ENCODE peak calls at places on chromosomes 13 and 19, in five cellular contexts. A, J, V, N and R are unnamed samples.

GRCh38 chr13:23959231-23959862 is 62.0 kb upstream of the C1QTNF9B start:
- DNase-seq in A (no peak), J (no peak), V (no peak), N (no peak), R (peak; percentile 43)

GRCh38 chr13:79861731-79862130 is 380.8 kb downstream of the NDFIP2 start:
- DNase-seq in A (no peak), J (no peak), V (no peak), N (no peak), R (no peak)

GRCh38 chr13:33262554-33262953 is 23.0 kb downstream of the STARD13 start:
- DNase-seq in A (no peak), J (no peak), V (no peak), N (peak; percentile 34), R (no peak)

GRCh38 chr13:112326821-112327370 is 49.3 kb upstream of the SPACA7 start:
- DNase-seq in A (no peak), J (no peak), V (no peak), N (no peak), R (no peak)

GRCh38 chr13:112838038-112838965 is 130.7 kb upstream of the MCF2L start:
- DNase-seq in A (no peak), J (no peak), V (no peak), N (no peak), R (no peak)

GRCh38 chr19:39390460-39390758 is 497 bp downstream of the PAF1 start:
- DNase-seq in A (no peak), J (no peak), V (no peak), N (no peak), R (no peak)

GRCh38 chr13:41059466-41059865 is 1.8 kb upstream of the WBP4 start:
- DNase-seq in A (no peak), J (no peak), V (no peak), N (no peak), R (peak; percentile 11)

GRCh38 chr19:13162749-13163608 is 12.8 kb downstream of the IER2 start:
- DNase-seq in A (peak; percentile 99), J (peak; percentile 92), V (peak; percentile 94), N (peak; percentile 98), R (peak; percentile 97)

GRCh38 chr19:49468746-49469447 is 5.1 kb upstream of the FLT3LG start:
- DNase-seq in A (peak; percentile 82), J (peak; percentile 79), V (peak; percentile 79), N (no peak), R (no peak)

GRCh38 chr13:42137856-42138537 is 89.5 kb downstream of the DGKH start:
- DNase-seq in A (no peak), J (no peak), V (no peak), N (no peak), R (peak; percentile 71)

GRCh38 chr19:40143612-40144011 is 47.6 kb upstream of the MAP3K10 start:
- DNase-seq in A (no peak), J (no peak), V (no peak), N (no peak), R (no peak)

GRCh38 chr13:28316129-28316528 is 177.8 kb downstream of the PAN3 start:
- DNase-seq in A (no peak), J (no peak), V (no peak), N (peak; percentile 61), R (no peak)

GRCh38 chr13:110593430-110594130 is 21.8 kb upstream of the NAXD start:
- DNase-seq in A (peak; percentile 54), J (no peak), V (peak; percentile 32), N (peak; percentile 65), R (peak; percentile 57)

GRCh38 chr19:9885077-9885552 is 50.0 kb downstream of the PIN1 start:
- DNase-seq in A (no peak), J (no peak), V (no peak), N (no peak), R (peak; percentile 23)

GRCh38 chr19:55116232-55117062 is 990 bp downstream of the PPP1R12C start:
- DNase-seq in A (peak; percentile 67), J (peak; percentile 59), V (peak; percentile 50), N (peak; percentile 9), R (peak; percentile 66)

GRCh38 chr19:50909240-50910070 is 1.7 kb downstream of the KLK4 start:
- DNase-seq in A (peak; percentile 82), J (peak; percentile 100), V (peak; percentile 99), N (peak; percentile 13), R (no peak)

GRCh38 chr19:45047188-45047797 is 8.4 kb downstream of the CLASRP start:
- DNase-seq in A (no peak), J (no peak), V (no peak), N (no peak), R (no peak)

GRCh38 chr19:7862413-7862951 is 11.7 kb downstream of the PRR36 start:
- DNase-seq in A (peak; percentile 73), J (peak; percentile 99), V (peak; percentile 98), N (no peak), R (peak; percentile 34)

GRCh38 chr13:77026783-77027621 is at the start of gene FBXL3:
- DNase-seq in A (peak; percentile 70), J (peak; percentile 84), V (peak; percentile 85), N (peak; percentile 46), R (peak; percentile 94)

GRCh38 chr19:687569-688166 is 7.6 kb downstream of the PRSS57 start:
- DNase-seq in A (no peak), J (no peak), V (no peak), N (no peak), R (no peak)
- TF ChIP-seq MAFK in A (no peak), J (no peak), V (no peak), N (no peak), R (no peak)

DNA sequence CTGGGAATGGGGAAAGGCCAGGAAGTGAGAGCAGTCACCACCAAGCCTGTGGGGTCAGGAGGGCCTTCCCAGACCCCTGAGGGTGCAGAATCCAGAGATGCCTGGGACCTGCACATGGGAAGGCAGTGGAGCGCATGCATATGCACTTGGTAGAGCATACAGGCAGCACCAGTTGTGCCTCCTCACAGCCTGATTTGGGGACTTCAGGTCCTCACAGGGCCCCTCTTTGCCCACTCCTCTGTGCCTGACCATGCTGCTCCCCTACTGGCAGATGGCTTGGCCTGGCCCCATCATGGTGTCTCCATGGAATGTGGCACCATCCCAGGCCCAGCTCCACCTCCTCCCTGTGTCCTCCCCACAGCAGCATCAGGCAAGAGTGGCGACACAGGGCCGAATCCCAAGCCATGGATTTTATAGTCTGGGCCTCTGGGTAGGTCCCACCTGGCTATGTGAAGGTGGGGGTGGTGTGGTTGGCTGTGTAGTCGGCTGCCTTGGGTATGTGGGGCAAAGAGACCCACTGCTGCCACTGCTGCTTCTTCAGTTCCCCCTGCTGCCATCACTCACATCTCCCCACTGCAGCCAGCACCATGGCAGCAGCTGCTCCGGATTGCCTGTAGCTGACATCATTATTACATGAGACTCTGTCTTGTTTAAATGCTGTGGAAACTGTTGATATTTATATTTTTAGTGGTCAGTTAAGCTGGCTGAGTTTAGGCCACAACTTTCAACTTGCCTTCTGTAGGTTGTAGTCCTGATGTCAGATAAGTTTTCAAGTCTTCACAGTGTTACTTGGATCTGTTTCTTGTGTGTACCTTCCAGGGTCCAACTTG is 247.0 kb downstream of the GPC6 start:
- DNase-seq in A (no peak), J (no peak), V (no peak), N (no peak), R (peak; percentile 74)
- TF ChIP-seq MAFK in A (no peak), J (no peak), V (no peak), N (no peak), R (no peak)

DNA sequence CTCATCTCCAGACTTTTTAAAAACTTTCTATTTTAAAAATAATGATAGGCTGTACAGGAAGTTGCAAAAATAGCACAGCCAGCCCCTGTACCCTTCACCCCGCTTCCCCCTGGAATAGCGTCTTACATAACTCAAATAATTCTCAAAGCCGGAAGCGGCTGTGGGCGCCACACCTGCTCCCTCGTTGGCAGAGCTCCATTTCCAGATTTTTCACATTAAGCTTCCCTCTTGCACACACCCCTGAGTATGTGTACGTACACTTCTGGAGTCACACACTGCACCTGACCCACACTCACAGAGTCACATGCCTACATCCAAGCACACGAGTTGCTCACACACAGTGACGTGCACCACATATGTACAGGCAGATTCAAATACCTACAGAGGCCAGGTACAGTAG is 24.9 kb upstream of the DPP9 start:
- DNase-seq in A (no peak), J (no peak), V (no peak), N (no peak), R (no peak)
- TF ChIP-seq MAFK in A (no peak), J (no peak), V (no peak), N (no peak), R (no peak)

GRCh38 chr19:18764591-18765051 is 26.5 kb downstream of the COMP start:
- DNase-seq in A (no peak), J (no peak), V (no peak), N (no peak), R (no peak)

GRCh38 chr19:18760440-18761383 is 30.4 kb downstream of the COMP start:
- DNase-seq in A (no peak), J (no peak), V (no peak), N (no peak), R (no peak)

GRCh38 chr19:18763674-18764590 is 27.2 kb downstream of the COMP start:
- DNase-seq in A (no peak), J (no peak), V (peak; percentile 67), N (no peak), R (peak; percentile 27)

GRCh38 chr19:18761531-18762110 is 29.5 kb downstream of the COMP start:
- DNase-seq in A (no peak), J (no peak), V (no peak), N (no peak), R (no peak)

DNA sequence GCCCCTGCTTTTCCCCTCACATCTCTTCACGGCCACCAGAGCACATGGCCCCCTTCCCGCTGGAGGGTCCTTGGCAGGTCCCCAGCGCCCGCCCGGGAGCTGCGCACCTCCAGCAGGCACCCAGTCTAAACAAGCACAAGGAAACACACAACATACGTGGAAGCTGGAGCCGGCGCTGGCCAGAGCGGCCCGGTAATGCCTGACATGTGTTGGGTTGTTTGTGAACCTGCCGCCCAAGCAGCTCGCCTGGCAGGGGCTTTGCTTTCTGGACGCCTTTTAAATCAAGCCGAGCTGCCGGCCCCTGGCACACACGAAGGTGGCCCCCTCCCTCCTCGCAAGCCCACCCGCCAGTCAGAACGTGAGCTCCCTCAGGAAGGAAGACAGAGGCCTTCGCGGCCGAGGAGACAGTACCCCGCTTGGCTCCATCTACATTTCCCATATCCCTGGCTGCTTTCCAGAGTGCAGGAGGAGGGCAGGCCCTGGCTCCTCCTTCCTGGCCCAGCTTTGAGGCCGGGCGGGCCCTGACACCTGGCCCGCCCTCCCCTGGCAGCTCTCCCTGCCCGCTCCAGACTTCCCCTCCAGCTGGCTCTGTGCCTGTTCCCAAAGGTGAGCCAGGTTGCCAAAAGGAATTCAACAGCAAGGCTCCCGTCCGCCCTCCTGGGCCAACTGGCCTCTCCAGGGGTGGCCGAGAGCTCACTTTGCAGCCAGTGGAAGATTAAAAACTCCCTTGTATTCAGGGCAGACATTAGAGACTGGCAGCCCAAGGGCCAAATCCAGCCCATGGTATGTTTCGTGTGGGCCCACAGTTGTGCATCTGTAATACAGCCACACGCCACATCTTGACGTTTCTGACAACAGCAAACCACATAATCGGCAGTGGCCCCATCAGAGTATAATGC is 28.7 kb downstream of the COMP start:
- DNase-seq in A (no peak), J (no peak), V (no peak), N (peak; percentile 63), R (no peak)
- TF ChIP-seq MAFK in A (no peak), J (no peak), V (no peak), N (no peak), R (no peak)